ENCODE peak calls at places on chromosomes 2 and 18, in seven cellular contexts. X is tibial nerve, H is Peyer's patch, A is colonic mucosa, G is uterus, K is breast epithelium, R is fibroblast of lung. O is an unnamed sample.

GRCh38 chr2:102657770-102658169 is 38.4 kb downstream of the SLC9A2 start:
- DNase-seq in X (no peak), H (no peak), A (no peak), G (no peak), K (no peak), R (no peak), O (no peak)

GRCh38 chr2:135647836-135648579 is 93.6 kb upstream of the UBXN4 start:
- DNase-seq in X (no peak), H (no peak), A (no peak), G (no peak), K (no peak), R (peak; percentile 23), O (no peak)

GRCh38 chr18:2612996-2613395 is 41.6 kb downstream of the NDC80 start:
- DNase-seq in X (no peak), H (no peak), A (no peak), G (no peak), K (no peak), R (no peak), O (no peak)

GRCh38 chr18:67621025-67621713 is 104.6 kb upstream of the DSEL start:
- DNase-seq in X (no peak), H (no peak), A (no peak), G (no peak), K (no peak), R (no peak), O (no peak)

GRCh38 chr2:175154670-175155082 is 13.3 kb downstream of the ATF2 start:
- DNase-seq in X (no peak), H (no peak), A (no peak), G (no peak), K (no peak), R (peak; percentile 89), O (no peak)

GRCh38 chr2:11375025-11375688 is 30.7 kb upstream of the ROCK2 start:
- DNase-seq in X (no peak), H (no peak), A (no peak), G (no peak), K (no peak), R (no peak), O (no peak)

GRCh38 chr2:216660496-216660895 is 27.3 kb downstream of the IGFBP2 start:
- DNase-seq in X (no peak), H (no peak), A (no peak), G (no peak), K (no peak), R (no peak), O (no peak)

GRCh38 chr2:46082531-46083485 is 214.4 kb upstream of the EPAS1 start:
- DNase-seq in X (no peak), H (no peak), A (no peak), G (no peak), K (no peak), R (peak; percentile 94), O (no peak)

GRCh38 chr2:20188201-20188600 is 36.7 kb downstream of the SDC1 start:
- DNase-seq in X (no peak), H (no peak), A (no peak), G (no peak), K (no peak), R (no peak), O (no peak)

GRCh38 chr18:43661570-43661969 is 384.3 kb upstream of the SYT4 start:
- DNase-seq in X (no peak), H (no peak), A (no peak), G (no peak), K (no peak), R (peak; percentile 71), O (no peak)

GRCh38 chr2:1613731-1614354 is 130.5 kb downstream of the PXDN start:
- DNase-seq in X (no peak), H (no peak), A (no peak), G (no peak), K (no peak), R (peak; percentile 78), O (no peak)

GRCh38 chr2:109380502-109381326 is 233.1 kb downstream of the SEPTIN10 start:
- DNase-seq in X (no peak), H (no peak), A (no peak), G (peak; percentile 6), K (no peak), R (peak; percentile 37), O (no peak)

GRCh38 chr2:111704246-111704645 is 179.7 kb downstream of the ANAPC1 start:
- DNase-seq in X (no peak), H (no peak), A (peak; percentile 15), G (no peak), K (no peak), R (peak; percentile 85), O (no peak)

GRCh38 chr2:39216495-39217191 is 27.1 kb downstream of the CDKL4 start:
- DNase-seq in X (no peak), H (peak; percentile 46), A (peak; percentile 25), G (no peak), K (no peak), R (no peak), O (no peak)

GRCh38 chr2:201950606-201951005 is 83.0 kb upstream of the FZD7 start:
- DNase-seq in X (no peak), H (no peak), A (no peak), G (no peak), K (no peak), R (no peak), O (no peak)

GRCh38 chr18:23519725-23520124 is 16.4 kb downstream of the RMC1 start:
- DNase-seq in X (no peak), H (no peak), A (no peak), G (no peak), K (no peak), R (no peak), O (no peak)

GRCh38 chr2:863732-864450 is 86.8 kb upstream of the SNTG2 start:
- DNase-seq in X (no peak), H (no peak), A (no peak), G (no peak), K (no peak), R (no peak), O (no peak)

GRCh38 chr18:26963292-26963691 is 97.8 kb upstream of the AQP4 start:
- DNase-seq in X (no peak), H (no peak), A (no peak), G (no peak), K (no peak), R (no peak), O (no peak)

GRCh38 chr2:233129351-233129978 is 69.3 kb downstream of the INPP5D start:
- DNase-seq in X (no peak), H (no peak), A (no peak), G (no peak), K (no peak), R (no peak), O (no peak)

DNA sequence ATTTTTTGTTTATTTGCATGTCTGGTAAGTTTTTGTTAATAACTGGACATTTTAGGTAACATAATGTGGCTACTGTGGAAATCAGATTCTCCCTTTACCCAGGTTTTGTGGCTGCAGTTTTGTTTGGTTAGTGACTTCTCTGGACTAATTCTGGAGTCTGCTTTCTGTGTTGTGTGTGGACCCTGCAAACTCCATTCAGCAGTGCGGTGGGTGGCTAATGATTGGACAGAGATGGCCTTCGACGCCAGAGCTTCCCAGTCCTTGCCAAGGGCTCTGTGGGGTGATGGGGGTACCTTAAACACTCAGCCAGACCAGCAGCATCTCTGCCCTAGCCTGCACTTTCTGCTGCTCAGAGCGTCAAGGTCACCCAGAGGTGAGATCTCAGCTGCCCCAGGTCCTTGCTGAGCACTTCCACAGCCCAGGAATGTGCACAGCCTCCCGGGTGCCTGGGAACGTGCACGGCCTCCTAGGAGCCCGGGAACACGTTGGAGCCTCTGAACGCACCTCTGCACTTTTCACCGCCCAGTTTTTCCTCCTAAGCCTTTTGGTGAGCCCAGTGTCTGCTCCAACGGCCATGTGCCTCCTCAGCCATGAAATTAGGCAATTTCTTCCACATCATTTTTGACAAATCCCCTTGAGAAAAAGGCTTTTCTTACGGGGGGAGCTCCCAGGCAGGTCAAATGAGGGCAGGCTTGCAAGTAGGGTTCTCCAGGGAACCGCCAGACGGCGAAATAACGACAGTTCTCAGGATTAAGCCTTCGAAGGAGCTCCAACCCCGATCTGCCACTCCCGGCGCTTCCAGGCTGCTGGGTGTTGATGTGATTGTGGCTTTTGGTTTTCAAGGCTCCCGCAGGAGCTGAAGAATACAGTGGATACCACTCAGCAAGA is 35.2 kb upstream of the KLF11 start:
- DNase-seq in X (no peak), H (no peak), A (no peak), G (no peak), K (no peak), R (no peak), O (no peak)
- TF ChIP-seq CTCF in X (no peak), H (no peak), A (no peak), G (no peak), K (no peak), R (no peak), O (no peak)

GRCh38 chr2:104844813-104845551 is 8.9 kb upstream of the POU3F3 start:
- DNase-seq in X (no peak), H (no peak), A (no peak), G (no peak), K (no peak), R (peak; percentile 25), O (no peak)
- H3K4me3 ChIP-seq in X (peak overlapping the region; percentile 13), H (no peak overlapping the region), A (no peak overlapping the region), G (no peak overlapping the region), K (peak overlapping the region; percentile 61), R (no peak overlapping the region), O (peak overlapping the region; percentile 52)

DNA sequence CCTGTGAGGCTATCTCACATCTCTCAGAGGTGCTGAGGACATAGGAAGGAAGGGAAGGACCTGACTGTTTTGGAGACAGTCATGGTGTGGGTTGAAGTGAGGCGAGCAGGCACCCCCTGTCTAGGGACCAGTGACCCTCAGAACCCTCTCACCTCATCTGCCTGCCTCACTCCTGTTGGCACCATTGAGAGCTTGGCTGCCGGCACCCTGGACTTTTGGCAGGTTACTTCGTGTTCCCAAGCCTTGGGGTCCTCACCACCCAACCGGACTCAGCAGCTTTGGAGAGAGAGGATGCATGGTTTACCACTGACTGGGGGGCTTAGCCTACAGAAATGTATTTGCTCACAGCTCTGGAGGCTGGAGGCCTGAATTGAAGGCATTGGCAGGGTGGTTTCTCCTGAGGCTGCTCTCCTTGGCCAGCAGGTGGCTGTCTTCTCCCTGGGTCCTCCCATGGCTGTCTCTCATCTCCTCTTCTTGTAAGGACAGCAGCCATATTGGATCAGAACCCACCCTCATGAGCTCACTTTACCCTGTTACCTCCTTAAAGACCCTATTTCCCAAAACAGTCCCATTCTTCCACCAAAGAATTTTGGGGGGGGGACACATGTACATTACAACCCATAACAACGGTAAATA is 142.0 kb downstream of the TSN start:
- DNase-seq in X (no peak), H (no peak), A (no peak), G (no peak), K (no peak), R (peak; percentile 25), O (no peak)
- H3K27ac ChIP-seq in X (no peak overlapping the region), H (no peak overlapping the region), A (no peak overlapping the region), G (no peak overlapping the region), K (no peak overlapping the region), R (no peak overlapping the region), O (no peak overlapping the region)

DNA sequence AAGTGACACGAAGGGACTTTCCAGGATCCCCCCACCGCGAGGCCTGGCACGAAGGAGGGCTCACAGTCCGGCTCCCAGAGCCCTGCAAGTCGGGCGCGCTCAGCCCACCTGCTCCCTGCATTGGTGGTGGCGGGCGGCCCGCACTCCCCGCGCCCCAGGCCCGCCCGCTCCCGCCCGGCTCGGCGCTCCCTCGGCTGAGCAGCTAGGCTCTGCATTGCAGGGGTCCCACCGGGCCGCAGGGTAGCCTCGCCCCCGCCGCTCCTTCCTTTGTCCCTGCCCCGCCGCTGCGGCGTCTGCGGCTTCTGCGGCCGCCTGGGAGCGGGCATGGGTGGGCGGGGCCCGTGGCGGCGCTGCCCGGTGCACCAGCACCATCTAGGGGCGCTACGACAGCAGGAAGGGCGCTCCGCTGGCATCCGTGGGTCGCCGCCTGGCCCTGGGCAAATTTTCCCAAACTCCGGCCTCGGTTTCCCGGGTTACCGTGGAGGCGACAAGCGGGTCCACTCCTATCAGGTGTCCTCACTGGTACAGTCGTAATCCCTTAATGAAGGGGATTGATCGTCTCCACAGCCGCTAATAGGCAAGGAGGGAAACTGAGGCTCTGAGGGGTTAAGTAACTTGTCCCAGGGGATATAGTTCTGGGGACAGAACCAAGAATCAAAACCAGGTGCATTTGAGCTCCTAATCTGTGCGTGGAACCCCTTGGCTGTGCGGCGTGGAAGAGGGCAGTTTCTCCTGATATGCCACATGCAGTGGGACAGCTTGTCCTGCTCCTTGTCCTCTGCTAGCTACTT is 157.4 kb downstream of the CYRIA start:
- DNase-seq in X (no peak), H (no peak), A (peak; percentile 41), G (no peak), K (no peak), R (peak; percentile 9), O (no peak)
- TF ChIP-seq CTCF in X (peak; percentile 62), H (no peak), A (peak; percentile 63), G (peak; percentile 41), K (peak; percentile 44), R (peak; percentile 31), O (peak; percentile 39)